ENCODE peak calls at places on chromosome 18, in seven cellular contexts. U is GM23338, F is PC-3, I is neural progenitor cell, A is HCT116, X is MM.1S, W is hepatocyte. S is an unnamed sample.

GRCh38 chr18:77899972-77900754 is 650.5 kb downstream of the GALR1 start:
- DNase-seq in A (no peak), U (peak; percentile 80), I (peak; percentile 89), X (peak; percentile 25), W (peak; percentile 84), F (peak; percentile 47), S (peak; percentile 72)

GRCh38 chr18:23994361-23994902 is 20.1 kb upstream of the TTC39C start:
- DNase-seq in W (peak; percentile 73), X (no peak), F (peak; percentile 97), A (peak; percentile 18), U (peak; percentile 41), I (peak; percentile 21), S (peak; percentile 87)

GRCh38 chr18:8153887-8154583 is 455.2 kb upstream of the RAB12 start:
- DNase-seq in I (no peak), U (no peak), X (no peak), W (no peak), A (no peak), F (peak; percentile 67), S (peak; percentile 88)

GRCh38 chr18:60905699-60906098 is 427.5 kb upstream of the CDH20 start:
- DNase-seq in X (no peak), A (no peak), W (no peak), U (no peak), I (no peak), F (no peak), S (no peak)

GRCh38 chr18:34707670-34708069 is 2.4 kb upstream of the DTNA start:
- DNase-seq in I (peak; percentile 29), X (no peak), F (peak; percentile 83), W (peak; percentile 77), U (peak; percentile 33), A (peak; percentile 70), S (peak; percentile 95)

GRCh38 chr18:39951321-39951720 is 2003.7 kb upstream of the PIK3C3 start:
- DNase-seq in X (no peak), U (no peak), F (peak; percentile 14), A (no peak), I (no peak), W (no peak), S (peak; percentile 72)

GRCh38 chr18:21296045-21296444 is 54.0 kb downstream of the GREB1L start:
- DNase-seq in I (no peak), W (no peak), X (no peak), A (no peak), U (no peak), F (no peak), S (no peak)

GRCh38 chr18:43563780-43564179 is 286.5 kb upstream of the SYT4 start:
- DNase-seq in X (peak; percentile 59), I (peak; percentile 72), A (no peak), F (peak; percentile 38), U (peak; percentile 75), W (peak; percentile 59), S (peak; percentile 55)

GRCh38 chr18:74806700-74807416 is 209.2 kb downstream of the ZNF407 start:
- DNase-seq in W (peak; percentile 35), F (peak; percentile 97), I (no peak), X (peak; percentile 52), A (peak; percentile 77), U (no peak), S (peak; percentile 91)

GRCh38 chr18:5061785-5062184 is 135.3 kb downstream of the AKAIN1 start:
- DNase-seq in U (no peak), I (no peak), X (no peak), W (no peak), A (no peak), F (no peak), S (no peak)

GRCh38 chr18:5068856-5069255 is 128.2 kb downstream of the AKAIN1 start:
- DNase-seq in X (no peak), A (no peak), I (no peak), U (no peak), W (no peak), F (no peak), S (peak; percentile 73)

GRCh38 chr18:5060543-5060942 is 136.5 kb downstream of the AKAIN1 start:
- DNase-seq in F (no peak), W (no peak), A (no peak), X (no peak), U (no peak), I (no peak), S (no peak)

GRCh38 chr18:5064846-5065245 is 132.2 kb downstream of the AKAIN1 start:
- DNase-seq in F (no peak), X (no peak), I (no peak), U (no peak), W (no peak), A (no peak), S (peak; percentile 12)

GRCh38 chr18:5066380-5066977 is 130.6 kb downstream of the AKAIN1 start:
- DNase-seq in U (peak; percentile 80), I (peak; percentile 51), X (no peak), W (peak; percentile 18), F (no peak), A (no peak), S (no peak)
- TF ChIP-seq EZH2phosphoT487 in U (no peak), I (no peak), X (no peak), W (no peak), F (no peak), A (no peak), S (no peak)

DNA sequence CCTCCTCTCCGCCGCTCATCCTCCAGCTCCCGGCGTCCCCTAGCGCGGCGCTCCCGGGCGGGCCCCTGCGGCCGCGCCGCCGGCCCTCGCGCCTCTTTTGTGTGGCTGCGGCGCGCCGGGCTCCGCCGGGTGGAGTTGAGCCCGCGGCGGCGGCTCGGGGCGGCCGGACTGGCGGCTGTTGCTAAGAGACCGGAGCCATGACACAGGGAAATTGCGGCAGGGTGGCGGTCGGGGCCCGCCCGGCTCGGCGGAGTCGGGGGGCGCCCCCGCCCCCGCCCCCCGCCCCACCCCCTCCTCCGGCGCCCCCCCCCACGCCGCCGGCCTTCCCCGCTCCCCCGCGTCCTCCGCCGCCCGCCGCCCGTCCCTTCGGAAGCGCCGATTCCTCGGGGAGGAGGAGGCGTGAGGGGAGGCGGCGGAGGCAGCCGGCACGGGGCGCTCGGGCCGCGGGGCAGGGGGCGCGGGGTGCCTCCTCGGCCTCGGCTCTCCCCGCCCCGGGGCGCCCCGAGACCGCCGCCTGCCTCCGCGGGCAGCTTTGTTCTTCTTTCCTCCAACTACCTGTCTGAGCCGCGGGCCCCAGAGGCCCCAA is at the start of gene TMEM200C:
- DNase-seq in X (peak; percentile 58), I (peak; percentile 90), A (no peak), W (peak; percentile 75), F (peak; percentile 37), U (peak; percentile 72), S (peak; percentile 36)
- TF ChIP-seq EZH2 in X (no peak), I (no peak), A (no peak), W (no peak), F (no peak), U (no peak), S (no peak)

GRCh38 chr18:38493991-38494559 is 928.5 kb upstream of the CELF4 start:
- DNase-seq in F (no peak), W (no peak), I (no peak), X (no peak), A (no peak), U (no peak), S (no peak)
- H3K4me2 ChIP-seq in F (no peak overlapping the region), W (no peak overlapping the region), I (no peak overlapping the region), X (no peak overlapping the region), A (no peak overlapping the region), U (no peak overlapping the region), S (no peak overlapping the region)

DNA sequence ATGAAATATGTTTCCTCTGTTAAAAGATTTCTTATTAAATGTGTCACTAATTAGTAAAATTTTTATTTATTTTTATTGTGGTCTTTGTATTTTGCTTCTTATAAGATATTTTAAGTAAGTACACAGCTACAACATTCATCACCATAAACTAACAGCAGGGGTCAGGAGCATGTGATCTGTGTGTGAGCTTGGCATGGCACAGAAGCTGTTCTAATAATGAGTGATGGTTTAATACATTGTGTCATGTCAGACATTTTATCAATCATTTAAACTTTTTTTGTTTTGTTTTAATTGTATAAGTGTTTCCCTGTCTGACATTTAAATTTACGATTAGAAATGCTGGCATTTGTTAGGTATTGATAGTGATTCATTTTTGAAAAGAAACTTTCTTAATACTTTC is 585.4 kb downstream of the DSC3 start:
- DNase-seq in U (no peak), X (no peak), I (no peak), A (peak; percentile 1), W (no peak), F (peak; percentile 41), S (no peak)
- TF ChIP-seq EZH2phosphoT487 in U (no peak), X (no peak), I (no peak), A (no peak), W (no peak), F (no peak), S (no peak)

DNA sequence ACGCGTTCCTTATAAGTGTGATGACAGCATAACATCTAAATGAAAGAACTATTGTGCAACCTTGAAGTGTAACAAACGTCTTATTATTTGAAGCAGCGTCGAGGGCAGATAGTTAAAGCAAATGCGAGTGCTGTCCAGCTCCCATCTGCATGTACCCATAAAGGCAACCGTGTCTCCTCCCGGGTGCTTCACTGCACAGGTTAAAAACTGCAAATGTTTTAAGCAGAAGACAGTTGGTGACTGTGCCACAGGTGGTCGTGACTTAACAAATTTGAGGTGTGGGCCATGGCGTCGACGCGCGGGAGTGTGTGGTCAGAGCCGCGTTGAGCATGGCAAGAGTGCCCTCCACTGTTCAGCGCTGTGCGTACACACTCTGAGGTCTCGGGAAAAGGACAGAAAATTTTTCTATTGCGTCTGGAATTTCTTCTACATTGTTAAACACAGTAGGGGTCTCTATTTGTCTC is 6.4 kb downstream of the SALL3 start:
- DNase-seq in W (peak; percentile 66), I (peak; percentile 84), A (peak; percentile 10), F (peak; percentile 25), X (no peak), U (peak; percentile 75), S (peak; percentile 36)
- TF ChIP-seq EZH2 in W (no peak), I (no peak), A (no peak), F (no peak), X (no peak), U (no peak), S (no peak)

DNA sequence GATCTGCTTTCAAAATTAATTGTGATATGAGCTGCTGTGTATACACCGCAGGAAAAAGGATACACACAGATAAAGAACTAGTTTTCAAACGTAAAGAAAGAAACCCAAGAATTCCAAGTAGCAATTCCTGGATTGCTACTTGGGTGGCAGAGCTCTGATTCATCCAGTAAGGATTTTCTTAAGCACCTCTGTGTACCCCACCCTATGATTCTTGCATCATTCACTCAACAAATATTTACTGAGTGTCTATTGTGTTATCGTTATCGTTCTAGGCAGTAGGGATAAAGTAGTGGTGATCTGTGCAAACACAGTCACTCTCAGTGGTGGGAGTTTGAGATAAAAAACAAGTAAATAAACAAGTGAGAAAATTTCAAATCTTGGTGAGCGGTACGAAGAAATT is 4.9 kb upstream of the TMEM200C start:
- DNase-seq in X (no peak), A (no peak), F (peak; percentile 94), W (peak; percentile 39), U (no peak), I (no peak), S (no peak)
- H3K4me2 ChIP-seq in X (no peak overlapping the region), A (no peak overlapping the region), F (peak overlapping the region; percentile 70), W (peak overlapping the region; percentile 26), U (no peak overlapping the region), I (no peak overlapping the region), S (no peak overlapping the region)

GRCh38 chr18:26119246-26119645 is 14.4 kb upstream of the PSMA8 start:
- DNase-seq in U (no peak), A (no peak), X (no peak), I (no peak), W (no peak), F (no peak), S (no peak)

GRCh38 chr18:26121476-26121875 is 12.2 kb upstream of the PSMA8 start:
- DNase-seq in F (no peak), U (no peak), A (no peak), W (no peak), X (no peak), I (no peak), S (peak; percentile 25)
- TF ChIP-seq EZH2phosphoT487 in F (no peak), U (no peak), A (no peak), W (no peak), X (no peak), I (no peak), S (no peak)